ENCODE peak calls at places on chromosomes 4 and X, in four cellular contexts. One of them, this sample, is unnamed.

GRCh38 chr4:148515248-148515647 is 73.0 kb upstream of the NR3C2 start:
- DNase-seq in globus pallidus: no peak
- DNase-seq in left lung: no peak
- DNase-seq in T-helper 2 cell: no peak
- DNase-seq in this sample: peak

GRCh38 chr4:26298198-26298950 is 22.4 kb upstream of the RBPJ start:
- DNase-seq in globus pallidus: no peak
- DNase-seq in T-helper 2 cell: no peak
- DNase-seq in left lung: no peak
- DNase-seq in this sample: peak

GRCh38 chrX:97290199-97290598 is 406.5 kb downstream of the RPA4 start:
- DNase-seq in T-helper 2 cell: no peak
- DNase-seq in globus pallidus: no peak
- DNase-seq in left lung: no peak
- DNase-seq in this sample: no peak

GRCh38 chrX:13131511-13132137 is 87.2 kb upstream of the FAM9C start:
- DNase-seq in T-helper 2 cell: peak
- DNase-seq in globus pallidus: peak
- DNase-seq in left lung: no peak
- DNase-seq in this sample: peak

GRCh38 chr4:12118651-12119213 is 690.0 kb upstream of the HS3ST1 start:
- DNase-seq in T-helper 2 cell: no peak
- DNase-seq in left lung: no peak
- DNase-seq in globus pallidus: no peak
- DNase-seq in this sample: no peak

GRCh38 chr4:82753725-82754410 is 44.7 kb downstream of the SCD5 start:
- DNase-seq in globus pallidus: no peak
- DNase-seq in T-helper 2 cell: no peak
- DNase-seq in left lung: no peak
- DNase-seq in this sample: no peak

GRCh38 chrX:107878106-107878505 is 52.4 kb downstream of the MID2 start:
- DNase-seq in globus pallidus: no peak
- DNase-seq in T-helper 2 cell: no peak
- DNase-seq in left lung: no peak
- DNase-seq in this sample: no peak

GRCh38 chr4:83011779-83012630 is 1.4 kb upstream of the LIN54 start:
- DNase-seq in left lung: peak
- DNase-seq in globus pallidus: peak
- DNase-seq in T-helper 2 cell: peak
- DNase-seq in this sample: no peak

GRCh38 chrX:13000311-13000811 is 25.5 kb downstream of the TMSB4X start:
- DNase-seq in left lung: no peak
- DNase-seq in T-helper 2 cell: no peak
- DNase-seq in globus pallidus: peak
- DNase-seq in this sample: no peak

GRCh38 chr4:153138736-153139135 is 65.5 kb upstream of the TRIM2 start:
- DNase-seq in left lung: no peak
- DNase-seq in globus pallidus: peak
- DNase-seq in T-helper 2 cell: no peak
- DNase-seq in this sample: no peak

GRCh38 chrX:20061869-20062254 is 54.8 kb downstream of the MAP7D2 start:
- DNase-seq in globus pallidus: no peak
- DNase-seq in T-helper 2 cell: no peak
- DNase-seq in left lung: no peak
- DNase-seq in this sample: peak

GRCh38 chr4:56728512-56728911 is 47.4 kb upstream of the HOPX start:
- DNase-seq in left lung: peak
- DNase-seq in T-helper 2 cell: no peak
- DNase-seq in globus pallidus: no peak
- DNase-seq in this sample: peak

GRCh38 chrX:63809158-63809557 is 24.1 kb upstream of the ARHGEF9 start:
- DNase-seq in globus pallidus: no peak
- DNase-seq in T-helper 2 cell: no peak
- DNase-seq in left lung: no peak
- DNase-seq in this sample: no peak

GRCh38 chrX:48972214-48973164 is 845 bp upstream of the KCND1 start:
- DNase-seq in left lung: no peak
- DNase-seq in globus pallidus: no peak
- DNase-seq in T-helper 2 cell: no peak
- DNase-seq in this sample: peak

GRCh38 chrX:31366076-31366475 is 294.2 kb upstream of the FTHL17 start:
- DNase-seq in T-helper 2 cell: no peak
- DNase-seq in left lung: no peak
- DNase-seq in globus pallidus: no peak
- DNase-seq in this sample: no peak

GRCh38 chrX:151973262-151973661 is 1.2 kb downstream of the GABRE start:
- DNase-seq in T-helper 2 cell: no peak
- DNase-seq in left lung: no peak
- DNase-seq in globus pallidus: no peak
- DNase-seq in this sample: peak

GRCh38 chr4:124505211-124505610 is 207.3 kb downstream of the ANKRD50 start:
- DNase-seq in globus pallidus: no peak
- DNase-seq in left lung: no peak
- DNase-seq in T-helper 2 cell: no peak
- DNase-seq in this sample: no peak

GRCh38 chrX:155819525-155819924 is 61.6 kb upstream of the VAMP7 start:
- DNase-seq in globus pallidus: no peak
- DNase-seq in left lung: no peak
- DNase-seq in T-helper 2 cell: no peak
- DNase-seq in this sample: no peak

GRCh38 chr4:141375855-141376254 is 155.2 kb downstream of the ZNF330 start:
- DNase-seq in globus pallidus: no peak
- DNase-seq in T-helper 2 cell: no peak
- DNase-seq in left lung: no peak
- DNase-seq in this sample: peak

GRCh38 chrX:29691044-29691443 is 524.3 kb upstream of the MAGEB2 start:
- DNase-seq in T-helper 2 cell: no peak
- DNase-seq in left lung: no peak
- DNase-seq in globus pallidus: no peak
- DNase-seq in this sample: no peak

GRCh38 chr4:159015862-159016261 is 87.0 kb upstream of the RAPGEF2 start:
- DNase-seq in left lung: no peak
- DNase-seq in globus pallidus: no peak
- DNase-seq in T-helper 2 cell: no peak
- DNase-seq in this sample: peak

GRCh38 chrX:7270018-7270417 is 122.1 kb upstream of the PUDP start:
- DNase-seq in T-helper 2 cell: no peak
- DNase-seq in left lung: no peak
- DNase-seq in globus pallidus: peak
- DNase-seq in this sample: peak

GRCh38 chr4:48976007-48976406 is 10.1 kb upstream of the CWH43 start:
- DNase-seq in left lung: no peak
- DNase-seq in globus pallidus: no peak
- DNase-seq in T-helper 2 cell: no peak
- DNase-seq in this sample: no peak

GRCh38 chr4:163554870-163555465 is 60.5 kb downstream of the TMA16 start:
- DNase-seq in left lung: no peak
- DNase-seq in T-helper 2 cell: no peak
- DNase-seq in globus pallidus: no peak
- DNase-seq in this sample: no peak

GRCh38 chrX:69396916-69397315 is 107.2 kb upstream of the NALF2 start:
- DNase-seq in globus pallidus: no peak
- DNase-seq in T-helper 2 cell: no peak
- DNase-seq in left lung: no peak
- DNase-seq in this sample: no peak

GRCh38 chrX:12400218-12400617 is 261.9 kb downstream of the FRMPD4 start:
- DNase-seq in globus pallidus: no peak
- DNase-seq in T-helper 2 cell: no peak
- DNase-seq in left lung: no peak
- DNase-seq in this sample: no peak

GRCh38 chrX:99857455-99857854 is 552.6 kb downstream of the PCDH19 start:
- DNase-seq in left lung: no peak
- DNase-seq in T-helper 2 cell: no peak
- DNase-seq in globus pallidus: no peak
- DNase-seq in this sample: no peak

GRCh38 chr4:5772528-5773270 is 61.7 kb downstream of the EVC start:
- DNase-seq in left lung: no peak
- DNase-seq in globus pallidus: no peak
- DNase-seq in T-helper 2 cell: no peak
- DNase-seq in this sample: no peak

GRCh38 chr4:19844436-19844835 is 407.3 kb upstream of the SLIT2 start:
- DNase-seq in globus pallidus: no peak
- DNase-seq in T-helper 2 cell: no peak
- DNase-seq in left lung: no peak
- DNase-seq in this sample: no peak

GRCh38 chr4:155578726-155579385 is 87.8 kb upstream of the GUCY1A1 start:
- DNase-seq in T-helper 2 cell: no peak
- DNase-seq in globus pallidus: no peak
- DNase-seq in left lung: no peak
- DNase-seq in this sample: peak

GRCh38 chrX:120022763-120023162 is 54.7 kb downstream of the RHOXF2B start:
- DNase-seq in left lung: no peak
- DNase-seq in T-helper 2 cell: no peak
- DNase-seq in globus pallidus: no peak
- DNase-seq in this sample: no peak

GRCh38 chr4:10457255-10457801 is at the start of gene ZNF518B:
- DNase-seq in left lung: peak
- DNase-seq in globus pallidus: peak
- DNase-seq in T-helper 2 cell: peak
- DNase-seq in this sample: peak

GRCh38 chrX:40166582-40166981 is 68.8 kb upstream of the BCOR start:
- DNase-seq in globus pallidus: no peak
- DNase-seq in T-helper 2 cell: no peak
- DNase-seq in left lung: no peak
- DNase-seq in this sample: peak

GRCh38 chrX:97446298-97446882 is 562.7 kb downstream of the RPA4 start:
- DNase-seq in globus pallidus: no peak
- DNase-seq in T-helper 2 cell: no peak
- DNase-seq in left lung: no peak
- DNase-seq in this sample: no peak

GRCh38 chrX:84188320-84188834 is 378 bp upstream of the RPS6KA6 start:
- DNase-seq in left lung: peak
- DNase-seq in T-helper 2 cell: no peak
- DNase-seq in globus pallidus: peak
- DNase-seq in this sample: peak

GRCh38 chr4:73208376-73208775 is 50.2 kb downstream of the ANKRD17 start:
- DNase-seq in T-helper 2 cell: no peak
- DNase-seq in left lung: no peak
- DNase-seq in globus pallidus: no peak
- DNase-seq in this sample: no peak

GRCh38 chr4:110033994-110034393 is 121.3 kb downstream of the EGF start:
- DNase-seq in left lung: no peak
- DNase-seq in globus pallidus: no peak
- DNase-seq in T-helper 2 cell: no peak
- DNase-seq in this sample: no peak

This sample was measured in fibroblast of gingiva.